ENCODE peak calls at places on chromosomes 13 and 19, in ten cellular contexts. N is nephron progenitor cell, Q is WTC11, F is left lung, D is IMR-90, W is transverse colon, A is lower leg skin, K is endodermal cell, E is RWPE1, Z is glutamatergic neuron. J is an unnamed sample.

GRCh38 chr13:61898207-61898606 is 482.6 kb upstream of the PCDH20 start:
- DNase-seq in Q (no peak), N (no peak), A (no peak), K (no peak), D (no peak), Z (no peak), F (no peak), W (no peak), E (no peak), J (no peak)

GRCh38 chr19:39158646-39159260 is 33.2 kb downstream of the PAK4 start:
- DNase-seq in Q (no peak), A (no peak), F (peak), D (no peak), K (no peak), Z (no peak), E (no peak), W (no peak), N (no peak), J (no peak)

GRCh38 chr19:3809881-3810707 is 23.9 kb upstream of the MATK start:
- DNase-seq in E (no peak), Z (no peak), D (no peak), F (no peak), K (peak), Q (no peak), N (no peak), A (no peak), W (no peak), J (no peak)

GRCh38 chr13:112699318-112699918 is 9.6 kb downstream of the ATP11A start:
- DNase-seq in F (peak), W (no peak), E (no peak), Q (peak), K (peak), A (peak), N (no peak), Z (no peak), D (no peak), J (no peak)

GRCh38 chr19:30423481-30423880 is 51.3 kb downstream of the ZNF536 start:
- DNase-seq in K (no peak), W (no peak), N (no peak), Z (peak), E (no peak), F (no peak), A (no peak), D (no peak), Q (no peak), J (no peak)

GRCh38 chr19:38099966-38100365 is 124.1 kb downstream of the DPF1 start:
- DNase-seq in E (no peak), N (no peak), D (no peak), W (no peak), K (no peak), A (no peak), F (peak), Q (no peak), Z (no peak), J (no peak)

GRCh38 chr13:109509154-109509905 is 277.1 kb downstream of the IRS2 start:
- DNase-seq in D (peak), N (no peak), Z (no peak), W (no peak), K (no peak), F (no peak), E (peak), A (no peak), Q (no peak), J (peak)

GRCh38 chr19:16338470-16339360 is 14.1 kb downstream of the KLF2 start:
- DNase-seq in A (no peak), Z (no peak), N (no peak), D (peak), F (peak), Q (no peak), W (peak), K (peak), E (peak), J (no peak)

GRCh38 chr19:42601811-42602443 is 7.2 kb upstream of the CEACAM8 start:
- DNase-seq in N (peak), A (no peak), W (no peak), Z (no peak), K (peak), E (peak), F (no peak), Q (peak), D (peak), J (no peak)

GRCh38 chr19:12222980-12223630 is 60.2 kb downstream of the ZNF136 start:
- DNase-seq in D (no peak), Z (no peak), E (no peak), A (no peak), Q (no peak), W (no peak), F (no peak), N (no peak), K (no peak), J (no peak)

GRCh38 chr13:39273953-39274352 is 235.7 kb downstream of the NHLRC3 start:
- DNase-seq in K (peak), D (no peak), Z (no peak), A (no peak), F (no peak), N (no peak), Q (peak), E (peak), W (peak), J (no peak)

GRCh38 chr19:16076958-16077611 is 790 bp downstream of the TPM4 start:
- DNase-seq in D (no peak), K (peak), W (peak), E (no peak), Z (peak), Q (peak), N (peak), A (peak), F (peak), J (no peak)

GRCh38 chr13:78476910-78477309 is 126.4 kb downstream of the POU4F1 start:
- DNase-seq in E (no peak), N (no peak), W (no peak), K (no peak), Z (no peak), Q (no peak), F (no peak), A (no peak), D (no peak), J (no peak)

GRCh38 chr13:98576963-98577822 is at the start of gene STK24:
- DNase-seq in A (peak), F (peak), Z (peak), E (peak), W (peak), Q (peak), K (peak), N (peak), D (peak), J (no peak)

GRCh38 chr19:39539165-39539518 is 819 bp downstream of the EID2 start:
- DNase-seq in N (no peak), A (no peak), Z (no peak), Q (no peak), F (no peak), W (no peak), D (peak), K (no peak), E (peak), J (no peak)

GRCh38 chr19:16698914-16699313 is 20.7 kb upstream of the NWD1 start:
- DNase-seq in D (no peak), F (no peak), N (no peak), Q (no peak), A (no peak), E (no peak), Z (no peak), W (peak), K (no peak), J (no peak)

GRCh38 chr13:110713981-110714797 is 689 bp downstream of the ING1 start:
- DNase-seq in K (peak), D (peak), Q (peak), N (peak), Z (peak), A (peak), W (peak), E (peak), F (peak), J (no peak)
- TF ChIP-seq CTCF in K (peak), D (no peak), Q (no peak), N (no peak), Z (no peak), A (no peak), W (no peak), E (no peak), F (no peak), J (no peak)

DNA sequence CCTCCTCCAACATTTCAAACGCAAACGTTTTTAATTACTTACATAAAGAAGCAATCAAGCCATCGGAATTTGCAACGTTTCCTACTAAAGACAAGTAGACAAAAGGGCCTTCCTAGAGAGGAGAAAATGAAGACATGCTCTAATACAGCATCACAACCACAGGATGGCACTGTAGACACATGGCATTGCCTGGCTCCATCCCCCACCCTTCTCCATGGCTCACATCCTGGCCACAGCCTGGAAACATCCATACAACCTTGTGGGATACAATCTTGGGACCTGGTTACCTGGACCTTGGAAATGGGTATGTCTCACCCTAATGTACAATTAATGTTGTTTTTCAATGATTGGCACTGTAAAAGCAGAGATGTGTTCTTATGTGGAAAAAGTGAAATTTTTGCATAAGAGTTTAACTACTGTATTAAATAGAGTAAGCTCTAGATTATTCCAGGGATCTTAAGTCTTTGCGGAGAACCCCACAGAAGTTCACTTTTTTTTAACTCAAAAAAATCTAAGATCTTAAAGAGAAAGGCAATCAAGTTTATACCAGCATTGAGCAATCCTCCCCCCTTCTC is 21.5 kb downstream of the EBPL start:
- DNase-seq in Z (peak), E (peak), W (peak), A (no peak), Q (peak), K (peak), F (no peak), D (peak), N (peak), J (no peak)
- TF ChIP-seq CTCF in Z (peak), E (peak), W (peak), A (no peak), Q (peak), K (peak), F (peak), D (peak), N (peak), J (peak)

GRCh38 chr13:46551410-46552301 is 1.3 kb upstream of the LRCH1 start:
- DNase-seq in Q (peak), F (peak), W (peak), K (peak), N (peak), Z (peak), A (peak), D (peak), E (peak), J (no peak)

GRCh38 chr13:46553886-46554855 is 1.2 kb downstream of the LRCH1 start:
- DNase-seq in F (peak), D (peak), E (peak), Q (peak), W (peak), N (peak), A (peak), K (peak), Z (peak), J (no peak)

GRCh38 chr13:46553521-46553885 is 533 bp downstream of the LRCH1 start:
- DNase-seq in W (no peak), N (peak), E (no peak), A (peak), K (peak), F (no peak), Q (peak), Z (peak), D (no peak), J (no peak)

GRCh38 chr13:46552302-46552680 is 679 bp upstream of the LRCH1 start:
- DNase-seq in F (peak), A (no peak), Q (no peak), Z (no peak), N (peak), E (no peak), W (peak), K (peak), D (no peak), J (no peak)

GRCh38 chr13:46552888-46553520 is at the start of gene LRCH1:
- DNase-seq in Q (peak), D (peak), N (peak), A (peak), Z (peak), E (peak), F (peak), K (peak), W (peak), J (no peak)
- TF ChIP-seq CTCF in Q (no peak), D (no peak), N (no peak), A (no peak), Z (no peak), E (no peak), F (no peak), K (no peak), W (no peak), J (no peak)

DNA sequence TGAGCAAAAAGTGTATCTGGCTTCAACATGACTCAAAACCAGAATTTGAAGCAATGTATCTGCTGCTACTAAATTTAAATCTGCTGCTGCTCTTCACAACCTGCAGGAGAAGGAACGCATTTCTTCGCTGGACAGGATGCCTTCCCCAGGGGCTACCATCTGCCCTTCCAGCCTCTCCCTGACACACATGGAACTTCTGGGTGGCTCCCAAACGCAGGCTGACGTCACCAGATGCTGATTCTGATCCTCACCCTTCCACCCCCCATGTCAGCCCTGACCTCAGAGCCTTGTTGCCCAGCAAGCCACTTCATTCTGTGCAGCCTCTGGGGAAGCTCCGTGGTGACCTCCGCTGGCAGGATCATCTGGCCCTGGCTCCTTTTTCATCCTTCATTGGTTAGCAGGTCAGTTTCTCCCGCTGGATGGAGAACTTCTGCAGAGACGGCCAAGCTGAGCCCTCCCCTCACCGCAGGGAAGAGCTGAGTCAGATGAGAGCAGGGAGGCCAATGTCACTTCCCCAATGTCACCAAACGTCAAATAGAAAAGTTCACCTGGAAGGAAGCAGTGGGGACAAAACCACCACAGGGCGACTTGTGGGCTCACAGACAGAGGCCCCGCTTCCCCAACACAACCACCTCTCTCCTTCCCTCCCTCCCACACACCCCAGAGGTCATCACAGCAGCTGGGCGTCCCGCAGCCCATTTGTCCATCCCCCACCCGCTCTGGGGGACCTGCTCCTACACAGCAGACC is 14.0 kb upstream of the RAB20 start:
- DNase-seq in D (peak), E (no peak), Q (no peak), W (no peak), K (peak), Z (peak), N (peak), A (no peak), F (no peak), J (no peak)
- TF ChIP-seq CTCF in D (no peak), E (no peak), Q (no peak), W (no peak), K (peak), Z (no peak), N (no peak), A (no peak), F (no peak), J (no peak)

DNA sequence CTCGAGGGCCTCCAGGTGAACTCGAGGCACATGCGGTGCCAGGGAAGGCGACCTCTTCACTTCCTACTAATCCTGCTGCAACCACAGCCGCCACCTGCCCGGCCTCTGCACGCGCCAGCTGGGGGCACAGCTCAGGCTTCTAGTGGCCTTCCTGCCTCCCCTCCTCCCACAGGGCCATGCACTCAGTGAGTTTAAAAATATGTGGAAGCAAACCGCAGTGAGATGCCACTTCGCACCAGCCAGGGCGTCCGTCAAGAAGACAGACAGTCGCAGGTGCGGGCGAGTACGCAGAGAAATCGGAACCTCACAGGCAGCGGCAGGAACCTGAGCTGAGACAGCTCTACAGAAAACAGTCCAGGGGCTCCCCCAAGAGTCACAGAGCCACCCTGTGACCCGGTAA is 10.4 kb downstream of the LMNB2 start:
- DNase-seq in D (no peak), F (peak), E (no peak), N (no peak), A (no peak), Z (no peak), Q (no peak), W (no peak), K (no peak), J (no peak)
- TF ChIP-seq CTCF in D (no peak), F (no peak), E (no peak), N (no peak), A (no peak), Z (no peak), Q (no peak), W (no peak), K (no peak), J (no peak)

GRCh38 chr19:8321067-8321759 is at the start of the genes NDUFA7 and RPS28:
- DNase-seq in D (peak), Z (peak), A (peak), Q (peak), K (peak), E (peak), F (peak), N (peak), W (peak), J (peak)
- TF ChIP-seq CTCF in D (peak), Z (no peak), A (no peak), Q (no peak), K (peak), E (no peak), F (peak), N (no peak), W (no peak), J (peak)